ENCODE peak calls at places on chromosomes 3 and 15, in ten cellular contexts. One of them, this sample, is unnamed.

GRCh38 chr15:29818141-29818540 is 4.1 kb downstream of the TJP1 start:
- DNase-seq in Calu3: no peak
- DNase-seq in ACHN: no peak
- DNase-seq in NCI-H2107: no peak
- DNase-seq in NCI-H1930: no peak
- DNase-seq in NCI-H1105: no peak
- DNase-seq in NCI-H748 treated with DMSO at 0.1 percent for 48 hours: no peak
- DNase-seq in DMS153: no peak
- DNase-seq in activated CD4-positive, alpha-beta T cell treated with anti-CD3 and anti-CD28 coated beads, Interleukin-2, amount 50 U/mL, for 4 hours: no peak
- DNase-seq in sciatic nerve: no peak
- DNase-seq in this sample: no peak

GRCh38 chr3:49910409-49911123 is 6.9 kb upstream of the MST1R start:
- DNase-seq in ACHN: no peak
- DNase-seq in DMS153: no peak
- DNase-seq in NCI-H1930: no peak
- DNase-seq in NCI-H748 treated with DMSO at 0.1 percent for 48 hours: no peak
- DNase-seq in NCI-H2107: no peak
- DNase-seq in activated CD4-positive, alpha-beta T cell treated with anti-CD3 and anti-CD28 coated beads, Interleukin-2, amount 50 U/mL, for 4 hours: no peak
- DNase-seq in NCI-H1105: no peak
- DNase-seq in Calu3: no peak
- DNase-seq in sciatic nerve: no peak
- DNase-seq in this sample: no peak

GRCh38 chr3:175484666-175485065 is 625.5 kb downstream of the NAALADL2 start:
- DNase-seq in NCI-H1930: no peak
- DNase-seq in NCI-H1105: no peak
- DNase-seq in NCI-H2107: no peak
- DNase-seq in activated CD4-positive, alpha-beta T cell treated with anti-CD3 and anti-CD28 coated beads, Interleukin-2, amount 50 U/mL, for 4 hours: no peak
- DNase-seq in ACHN: no peak
- DNase-seq in DMS153: no peak
- DNase-seq in NCI-H748 treated with DMSO at 0.1 percent for 48 hours: no peak
- DNase-seq in Calu3: no peak
- DNase-seq in sciatic nerve: no peak
- DNase-seq in this sample: no peak

GRCh38 chr3:39126532-39127071 is 19.1 kb downstream of the TTC21A start:
- DNase-seq in NCI-H2107: no peak
- DNase-seq in NCI-H1105: no peak
- DNase-seq in ACHN: peak; percentile 60
- DNase-seq in Calu3: peak; percentile 68
- DNase-seq in NCI-H1930: no peak
- DNase-seq in NCI-H748 treated with DMSO at 0.1 percent for 48 hours: no peak
- DNase-seq in DMS153: no peak
- DNase-seq in sciatic nerve: no peak
- DNase-seq in activated CD4-positive, alpha-beta T cell treated with anti-CD3 and anti-CD28 coated beads, Interleukin-2, amount 50 U/mL, for 4 hours: no peak
- DNase-seq in this sample: peak; percentile 47

GRCh38 chr3:70386043-70386442 is 73.6 kb upstream of the MDFIC2 start:
- DNase-seq in NCI-H1105: no peak
- DNase-seq in sciatic nerve: no peak
- DNase-seq in NCI-H2107: no peak
- DNase-seq in Calu3: no peak
- DNase-seq in ACHN: no peak
- DNase-seq in NCI-H1930: no peak
- DNase-seq in activated CD4-positive, alpha-beta T cell treated with anti-CD3 and anti-CD28 coated beads, Interleukin-2, amount 50 U/mL, for 4 hours: no peak
- DNase-seq in NCI-H748 treated with DMSO at 0.1 percent for 48 hours: no peak
- DNase-seq in DMS153: no peak
- DNase-seq in this sample: no peak

GRCh38 chr15:92745845-92746271 is 90.3 kb upstream of the FAM174B start:
- DNase-seq in activated CD4-positive, alpha-beta T cell treated with anti-CD3 and anti-CD28 coated beads, Interleukin-2, amount 50 U/mL, for 4 hours: no peak
- DNase-seq in DMS153: no peak
- DNase-seq in Calu3: no peak
- DNase-seq in NCI-H2107: no peak
- DNase-seq in ACHN: no peak
- DNase-seq in NCI-H1930: no peak
- DNase-seq in sciatic nerve: no peak
- DNase-seq in NCI-H1105: no peak
- DNase-seq in NCI-H748 treated with DMSO at 0.1 percent for 48 hours: no peak
- DNase-seq in this sample: no peak

GRCh38 chr3:188390775-188391443 is 237.0 kb downstream of the LPP start:
- DNase-seq in NCI-H748 treated with DMSO at 0.1 percent for 48 hours: no peak
- DNase-seq in NCI-H1105: no peak
- DNase-seq in ACHN: no peak
- DNase-seq in DMS153: no peak
- DNase-seq in NCI-H1930: no peak
- DNase-seq in Calu3: no peak
- DNase-seq in sciatic nerve: no peak
- DNase-seq in NCI-H2107: no peak
- DNase-seq in activated CD4-positive, alpha-beta T cell treated with anti-CD3 and anti-CD28 coated beads, Interleukin-2, amount 50 U/mL, for 4 hours: no peak
- DNase-seq in this sample: no peak

GRCh38 chr15:59260090-59260489 is 53.4 kb downstream of the LDHAL6B start:
- DNase-seq in NCI-H1930: no peak
- DNase-seq in NCI-H1105: no peak
- DNase-seq in Calu3: no peak
- DNase-seq in sciatic nerve: no peak
- DNase-seq in NCI-H748 treated with DMSO at 0.1 percent for 48 hours: no peak
- DNase-seq in DMS153: no peak
- DNase-seq in activated CD4-positive, alpha-beta T cell treated with anti-CD3 and anti-CD28 coated beads, Interleukin-2, amount 50 U/mL, for 4 hours: no peak
- DNase-seq in ACHN: no peak
- DNase-seq in NCI-H2107: no peak
- DNase-seq in this sample: no peak

GRCh38 chr3:192848371-192849233 is 69.1 kb downstream of the MB21D2 start:
- DNase-seq in activated CD4-positive, alpha-beta T cell treated with anti-CD3 and anti-CD28 coated beads, Interleukin-2, amount 50 U/mL, for 4 hours: no peak
- DNase-seq in NCI-H748 treated with DMSO at 0.1 percent for 48 hours: no peak
- DNase-seq in ACHN: no peak
- DNase-seq in NCI-H2107: no peak
- DNase-seq in Calu3: no peak
- DNase-seq in NCI-H1930: no peak
- DNase-seq in NCI-H1105: no peak
- DNase-seq in DMS153: no peak
- DNase-seq in sciatic nerve: no peak
- DNase-seq in this sample: no peak

GRCh38 chr3:33481018-33481621 is 40.9 kb upstream of the UBP1 start:
- DNase-seq in sciatic nerve: no peak
- DNase-seq in Calu3: no peak
- DNase-seq in NCI-H1105: no peak
- DNase-seq in NCI-H2107: no peak
- DNase-seq in DMS153: no peak
- DNase-seq in ACHN: no peak
- DNase-seq in NCI-H748 treated with DMSO at 0.1 percent for 48 hours: no peak
- DNase-seq in activated CD4-positive, alpha-beta T cell treated with anti-CD3 and anti-CD28 coated beads, Interleukin-2, amount 50 U/mL, for 4 hours: no peak
- DNase-seq in NCI-H1930: no peak
- DNase-seq in this sample: no peak

GRCh38 chr3:27590437-27591320 is 106.5 kb upstream of the SLC4A7 start:
- DNase-seq in NCI-H1930: no peak
- DNase-seq in activated CD4-positive, alpha-beta T cell treated with anti-CD3 and anti-CD28 coated beads, Interleukin-2, amount 50 U/mL, for 4 hours: no peak
- DNase-seq in sciatic nerve: no peak
- DNase-seq in DMS153: no peak
- DNase-seq in ACHN: no peak
- DNase-seq in Calu3: no peak
- DNase-seq in NCI-H748 treated with DMSO at 0.1 percent for 48 hours: no peak
- DNase-seq in NCI-H1105: no peak
- DNase-seq in NCI-H2107: no peak
- DNase-seq in this sample: no peak

GRCh38 chr15:85691350-85692240 is 103.1 kb downstream of the KLHL25 start:
- DNase-seq in sciatic nerve: no peak
- DNase-seq in activated CD4-positive, alpha-beta T cell treated with anti-CD3 and anti-CD28 coated beads, Interleukin-2, amount 50 U/mL, for 4 hours: no peak
- DNase-seq in ACHN: no peak
- DNase-seq in DMS153: no peak
- DNase-seq in NCI-H1930: no peak
- DNase-seq in NCI-H1105: no peak
- DNase-seq in Calu3: no peak
- DNase-seq in NCI-H748 treated with DMSO at 0.1 percent for 48 hours: no peak
- DNase-seq in NCI-H2107: no peak
- DNase-seq in this sample: no peak

GRCh38 chr15:48559270-48559669 is 86.2 kb downstream of the FBN1 start:
- DNase-seq in DMS153: no peak
- DNase-seq in ACHN: no peak
- DNase-seq in NCI-H1105: no peak
- DNase-seq in sciatic nerve: no peak
- DNase-seq in Calu3: no peak
- DNase-seq in NCI-H2107: no peak
- DNase-seq in NCI-H748 treated with DMSO at 0.1 percent for 48 hours: no peak
- DNase-seq in NCI-H1930: no peak
- DNase-seq in activated CD4-positive, alpha-beta T cell treated with anti-CD3 and anti-CD28 coated beads, Interleukin-2, amount 50 U/mL, for 4 hours: no peak
- DNase-seq in this sample: peak; percentile 36

GRCh38 chr3:107994954-107995715 is 95.7 kb downstream of the CD47 start:
- DNase-seq in NCI-H2107: no peak
- DNase-seq in ACHN: no peak
- DNase-seq in Calu3: no peak
- DNase-seq in activated CD4-positive, alpha-beta T cell treated with anti-CD3 and anti-CD28 coated beads, Interleukin-2, amount 50 U/mL, for 4 hours: no peak
- DNase-seq in sciatic nerve: no peak
- DNase-seq in NCI-H1105: peak; percentile 55
- DNase-seq in DMS153: no peak
- DNase-seq in NCI-H748 treated with DMSO at 0.1 percent for 48 hours: no peak
- DNase-seq in NCI-H1930: no peak
- DNase-seq in this sample: no peak

GRCh38 chr3:82839871-82840270 is 1078.4 kb upstream of the GBE1 start:
- DNase-seq in ACHN: no peak
- DNase-seq in sciatic nerve: no peak
- DNase-seq in NCI-H748 treated with DMSO at 0.1 percent for 48 hours: no peak
- DNase-seq in NCI-H1105: no peak
- DNase-seq in NCI-H2107: no peak
- DNase-seq in DMS153: no peak
- DNase-seq in activated CD4-positive, alpha-beta T cell treated with anti-CD3 and anti-CD28 coated beads, Interleukin-2, amount 50 U/mL, for 4 hours: no peak
- DNase-seq in NCI-H1930: no peak
- DNase-seq in Calu3: no peak
- DNase-seq in this sample: no peak

GRCh38 chr15:87582169-87582568 is 674.4 kb downstream of the NTRK3 start:
- DNase-seq in sciatic nerve: no peak
- DNase-seq in NCI-H1930: no peak
- DNase-seq in NCI-H748 treated with DMSO at 0.1 percent for 48 hours: no peak
- DNase-seq in activated CD4-positive, alpha-beta T cell treated with anti-CD3 and anti-CD28 coated beads, Interleukin-2, amount 50 U/mL, for 4 hours: no peak
- DNase-seq in NCI-H2107: no peak
- DNase-seq in ACHN: no peak
- DNase-seq in DMS153: no peak
- DNase-seq in Calu3: no peak
- DNase-seq in NCI-H1105: no peak
- DNase-seq in this sample: no peak

GRCh38 chr3:187610926-187611545 is 59.2 kb downstream of the SST start:
- DNase-seq in NCI-H1930: no peak
- DNase-seq in sciatic nerve: no peak
- DNase-seq in NCI-H748 treated with DMSO at 0.1 percent for 48 hours: no peak
- DNase-seq in Calu3: no peak
- DNase-seq in activated CD4-positive, alpha-beta T cell treated with anti-CD3 and anti-CD28 coated beads, Interleukin-2, amount 50 U/mL, for 4 hours: no peak
- DNase-seq in ACHN: no peak
- DNase-seq in DMS153: no peak
- DNase-seq in NCI-H2107: no peak
- DNase-seq in NCI-H1105: no peak
- DNase-seq in this sample: no peak

GRCh38 chr15:82959423-82959822 is 6.9 kb upstream of the HOMER2 start:
- DNase-seq in NCI-H1930: no peak
- DNase-seq in sciatic nerve: no peak
- DNase-seq in activated CD4-positive, alpha-beta T cell treated with anti-CD3 and anti-CD28 coated beads, Interleukin-2, amount 50 U/mL, for 4 hours: no peak
- DNase-seq in DMS153: no peak
- DNase-seq in NCI-H1105: no peak
- DNase-seq in NCI-H2107: no peak
- DNase-seq in NCI-H748 treated with DMSO at 0.1 percent for 48 hours: no peak
- DNase-seq in ACHN: no peak
- DNase-seq in Calu3: no peak
- DNase-seq in this sample: no peak

GRCh38 chr3:9696480-9697220 is 7.0 kb upstream of the CPNE9 start:
- DNase-seq in activated CD4-positive, alpha-beta T cell treated with anti-CD3 and anti-CD28 coated beads, Interleukin-2, amount 50 U/mL, for 4 hours: no peak
- DNase-seq in NCI-H2107: no peak
- DNase-seq in DMS153: no peak
- DNase-seq in sciatic nerve: no peak
- DNase-seq in NCI-H1930: no peak
- DNase-seq in Calu3: no peak
- DNase-seq in NCI-H1105: no peak
- DNase-seq in ACHN: no peak
- DNase-seq in NCI-H748 treated with DMSO at 0.1 percent for 48 hours: no peak
- DNase-seq in this sample: no peak

GRCh38 chr3:120682095-120682681 is at the start of gene HGD:
- DNase-seq in ACHN: peak; percentile 85
- DNase-seq in NCI-H1105: no peak
- DNase-seq in DMS153: no peak
- DNase-seq in NCI-H748 treated with DMSO at 0.1 percent for 48 hours: no peak
- DNase-seq in NCI-H1930: no peak
- DNase-seq in sciatic nerve: no peak
- DNase-seq in NCI-H2107: no peak
- DNase-seq in activated CD4-positive, alpha-beta T cell treated with anti-CD3 and anti-CD28 coated beads, Interleukin-2, amount 50 U/mL, for 4 hours: no peak
- DNase-seq in Calu3: peak; percentile 52
- DNase-seq in this sample: no peak

GRCh38 chr3:124529826-124530571 is 200.3 kb upstream of the UMPS start:
- DNase-seq in NCI-H2107: no peak
- DNase-seq in activated CD4-positive, alpha-beta T cell treated with anti-CD3 and anti-CD28 coated beads, Interleukin-2, amount 50 U/mL, for 4 hours: no peak
- DNase-seq in NCI-H748 treated with DMSO at 0.1 percent for 48 hours: no peak
- DNase-seq in NCI-H1930: no peak
- DNase-seq in ACHN: no peak
- DNase-seq in DMS153: peak; percentile 12
- DNase-seq in Calu3: peak; percentile 53
- DNase-seq in NCI-H1105: no peak
- DNase-seq in sciatic nerve: no peak
- DNase-seq in this sample: no peak

GRCh38 chr3:40719660-40720287 is 195.0 kb downstream of the ZNF621 start:
- DNase-seq in sciatic nerve: no peak
- DNase-seq in Calu3: peak; percentile 17
- DNase-seq in NCI-H748 treated with DMSO at 0.1 percent for 48 hours: peak; percentile 11
- DNase-seq in NCI-H2107: no peak
- DNase-seq in NCI-H1105: peak; percentile 72
- DNase-seq in NCI-H1930: no peak
- DNase-seq in activated CD4-positive, alpha-beta T cell treated with anti-CD3 and anti-CD28 coated beads, Interleukin-2, amount 50 U/mL, for 4 hours: no peak
- DNase-seq in ACHN: peak; percentile 7
- DNase-seq in DMS153: peak; percentile 35
- DNase-seq in this sample: no peak

GRCh38 chr15:40234783-40235182 is 4.1 kb upstream of the PAK6 start:
- DNase-seq in NCI-H2107: no peak
- DNase-seq in NCI-H1105: no peak
- DNase-seq in activated CD4-positive, alpha-beta T cell treated with anti-CD3 and anti-CD28 coated beads, Interleukin-2, amount 50 U/mL, for 4 hours: no peak
- DNase-seq in sciatic nerve: no peak
- DNase-seq in Calu3: no peak
- DNase-seq in ACHN: no peak
- DNase-seq in NCI-H748 treated with DMSO at 0.1 percent for 48 hours: no peak
- DNase-seq in NCI-H1930: no peak
- DNase-seq in DMS153: no peak
- DNase-seq in this sample: no peak

GRCh38 chr3:8319935-8320634 is 181.5 kb upstream of the LMCD1 start:
- DNase-seq in DMS153: no peak
- DNase-seq in sciatic nerve: no peak
- DNase-seq in ACHN: peak; percentile 71
- DNase-seq in NCI-H748 treated with DMSO at 0.1 percent for 48 hours: no peak
- DNase-seq in activated CD4-positive, alpha-beta T cell treated with anti-CD3 and anti-CD28 coated beads, Interleukin-2, amount 50 U/mL, for 4 hours: no peak
- DNase-seq in NCI-H1105: no peak
- DNase-seq in NCI-H1930: no peak
- DNase-seq in Calu3: no peak
- DNase-seq in NCI-H2107: no peak
- DNase-seq in this sample: no peak

GRCh38 chr15:38069001-38069400 is 134.6 kb downstream of the TMCO5A start:
- DNase-seq in ACHN: peak; percentile 63
- DNase-seq in sciatic nerve: no peak
- DNase-seq in Calu3: peak; percentile 16
- DNase-seq in DMS153: no peak
- DNase-seq in NCI-H1105: no peak
- DNase-seq in NCI-H1930: no peak
- DNase-seq in NCI-H2107: no peak
- DNase-seq in activated CD4-positive, alpha-beta T cell treated with anti-CD3 and anti-CD28 coated beads, Interleukin-2, amount 50 U/mL, for 4 hours: no peak
- DNase-seq in NCI-H748 treated with DMSO at 0.1 percent for 48 hours: no peak
- DNase-seq in this sample: no peak

GRCh38 chr3:169060037-169060436 is 603.5 kb downstream of the MECOM start:
- DNase-seq in DMS153: no peak
- DNase-seq in NCI-H1930: no peak
- DNase-seq in Calu3: no peak
- DNase-seq in sciatic nerve: no peak
- DNase-seq in ACHN: no peak
- DNase-seq in activated CD4-positive, alpha-beta T cell treated with anti-CD3 and anti-CD28 coated beads, Interleukin-2, amount 50 U/mL, for 4 hours: no peak
- DNase-seq in NCI-H748 treated with DMSO at 0.1 percent for 48 hours: no peak
- DNase-seq in NCI-H1105: no peak
- DNase-seq in NCI-H2107: no peak
- DNase-seq in this sample: no peak

GRCh38 chr3:46423588-46423987 is 16.5 kb downstream of the CCRL2 start:
- DNase-seq in NCI-H1930: no peak
- DNase-seq in Calu3: peak; percentile 42
- DNase-seq in sciatic nerve: no peak
- DNase-seq in NCI-H748 treated with DMSO at 0.1 percent for 48 hours: no peak
- DNase-seq in activated CD4-positive, alpha-beta T cell treated with anti-CD3 and anti-CD28 coated beads, Interleukin-2, amount 50 U/mL, for 4 hours: no peak
- DNase-seq in ACHN: no peak
- DNase-seq in DMS153: peak; percentile 42
- DNase-seq in NCI-H2107: peak; percentile 22
- DNase-seq in NCI-H1105: no peak
- DNase-seq in this sample: no peak

GRCh38 chr3:50375200-50375931 is 16.0 kb upstream of the TMEM115 start:
- DNase-seq in Calu3: peak; percentile 18
- DNase-seq in NCI-H1930: no peak
- DNase-seq in ACHN: no peak
- DNase-seq in sciatic nerve: no peak
- DNase-seq in DMS153: no peak
- DNase-seq in activated CD4-positive, alpha-beta T cell treated with anti-CD3 and anti-CD28 coated beads, Interleukin-2, amount 50 U/mL, for 4 hours: no peak
- DNase-seq in NCI-H2107: no peak
- DNase-seq in NCI-H1105: no peak
- DNase-seq in NCI-H748 treated with DMSO at 0.1 percent for 48 hours: peak; percentile 2
- DNase-seq in this sample: no peak

This sample was measured in left cardiac atrium.